ENCODE peak calls at places on chromosomes 7 and 10, in nine cellular contexts. B, E, A, G, R, F, O, Q and W are unnamed samples.

GRCh38 chr10:8378198-8378983 is 323.9 kb downstream of the GATA3 start:
- DNase-seq in B (no peak), E (no peak), A (no peak), G (no peak), R (no peak), F (no peak), O (no peak), Q (no peak), W (no peak)

GRCh38 chr7:150966002-150966401 is 12.1 kb downstream of the KCNH2 start:
- DNase-seq in B (peak; percentile 80), E (no peak), A (no peak), G (no peak), R (no peak), F (no peak), O (no peak), Q (no peak), W (peak; percentile 43)

GRCh38 chr10:61970182-61971015 is 68.9 kb downstream of the ARID5B start:
- DNase-seq in B (no peak), E (no peak), A (no peak), G (no peak), R (no peak), F (no peak), O (no peak), Q (peak; percentile 40), W (no peak)

GRCh38 chr7:157997080-157997440 is 590.6 kb downstream of the PTPRN2 start:
- DNase-seq in B (no peak), E (no peak), A (no peak), G (no peak), R (no peak), F (no peak), O (no peak), Q (no peak), W (no peak)

GRCh38 chr10:12564173-12564572 is 214.8 kb downstream of the CAMK1D start:
- DNase-seq in B (no peak), E (no peak), A (no peak), G (no peak), R (no peak), F (no peak), O (no peak), Q (no peak), W (no peak)

GRCh38 chr10:73251683-73252444 is 580 bp downstream of the MRPS16 start:
- DNase-seq in B (no peak), E (no peak), A (no peak), G (no peak), R (no peak), F (peak; percentile 18), O (no peak), Q (no peak), W (peak; percentile 56)

GRCh38 chr10:28940158-28940888 is 263.0 kb downstream of the BAMBI start:
- DNase-seq in B (no peak), E (no peak), A (no peak), G (no peak), R (no peak), F (no peak), O (no peak), Q (no peak), W (peak; percentile 53)

GRCh38 chr10:109889867-109890266 is 33.4 kb downstream of the XPNPEP1 start:
- DNase-seq in B (no peak), E (no peak), A (no peak), G (no peak), R (peak; percentile 55), F (no peak), O (no peak), Q (no peak), W (no peak)

GRCh38 chr7:5659584-5659983 is 121.9 kb downstream of the RNF216 start:
- DNase-seq in B (no peak), E (no peak), A (no peak), G (no peak), R (no peak), F (no peak), O (no peak), Q (no peak), W (no peak)

GRCh38 chr10:78212134-78212785 is 178.6 kb downstream of the RPS24 start:
- DNase-seq in B (no peak), E (no peak), A (no peak), G (peak; percentile 21), R (no peak), F (peak; percentile 68), O (no peak), Q (peak; percentile 60), W (no peak)

GRCh38 chr10:114548662-114549061 is 109.4 kb downstream of the ABLIM1 start:
- DNase-seq in B (peak; percentile 58), E (no peak), A (no peak), G (no peak), R (no peak), F (peak; percentile 48), O (no peak), Q (peak; percentile 48), W (peak; percentile 53)

GRCh38 chr7:16741676-16742075 is 11.9 kb upstream of the TSPAN13 start:
- DNase-seq in B (no peak), E (no peak), A (no peak), G (no peak), R (no peak), F (no peak), O (no peak), Q (no peak), W (no peak)

GRCh38 chr10:84269773-84270172 is 24.9 kb downstream of the RGR start:
- DNase-seq in B (no peak), E (no peak), A (peak; percentile 48), G (no peak), R (peak; percentile 25), F (no peak), O (no peak), Q (no peak), W (no peak)

GRCh38 chr7:155467846-155468821 is 10.2 kb downstream of the EN2 start:
- DNase-seq in B (no peak), E (no peak), A (no peak), G (no peak), R (no peak), F (no peak), O (no peak), Q (no peak), W (no peak)